ENCODE peak calls at places on chromosomes 1 and 21, in four cellular contexts. One of them, this sample, is unnamed.

GRCh38 chr21:46048926-46049889 is 48.7 kb upstream of the COL6A2 start:
- DNase-seq in central memory CD4-positive, alpha-beta T cell: no peak
- DNase-seq in AG08396: peak; percentile 89
- DNase-seq in stimulated activated naive CD8-positive, alpha-beta T cell treated with anti-CD3 and anti-CD28 coated beads, Interleukin-15, Interleukin-2, amounts not matched to agents 100 U/mL and 50 U/mL, for 24 hours: no peak
- DNase-seq in this sample: peak; percentile 93

GRCh38 chr1:37653906-37654305 is 19.2 kb upstream of the RSPO1 start:
- DNase-seq in central memory CD4-positive, alpha-beta T cell: no peak
- DNase-seq in AG08396: no peak
- DNase-seq in stimulated activated naive CD8-positive, alpha-beta T cell treated with anti-CD3 and anti-CD28 coated beads, Interleukin-15, Interleukin-2, amounts not matched to agents 100 U/mL and 50 U/mL, for 24 hours: no peak
- DNase-seq in this sample: no peak

GRCh38 chr1:215104283-215104682 is 21.7 kb downstream of the KCNK2 start:
- DNase-seq in central memory CD4-positive, alpha-beta T cell: no peak
- DNase-seq in AG08396: no peak
- DNase-seq in stimulated activated naive CD8-positive, alpha-beta T cell treated with anti-CD3 and anti-CD28 coated beads, Interleukin-15, Interleukin-2, amounts not matched to agents 100 U/mL and 50 U/mL, for 24 hours: no peak
- DNase-seq in this sample: no peak

GRCh38 chr1:228801068-228801467 is 65.8 kb downstream of the RHOU start:
- DNase-seq in central memory CD4-positive, alpha-beta T cell: no peak
- DNase-seq in AG08396: no peak
- DNase-seq in stimulated activated naive CD8-positive, alpha-beta T cell treated with anti-CD3 and anti-CD28 coated beads, Interleukin-15, Interleukin-2, amounts not matched to agents 100 U/mL and 50 U/mL, for 24 hours: no peak
- DNase-seq in this sample: no peak

GRCh38 chr1:71572038-71572437 is 491.2 kb upstream of the ZRANB2 start:
- DNase-seq in central memory CD4-positive, alpha-beta T cell: no peak
- DNase-seq in AG08396: no peak
- DNase-seq in stimulated activated naive CD8-positive, alpha-beta T cell treated with anti-CD3 and anti-CD28 coated beads, Interleukin-15, Interleukin-2, amounts not matched to agents 100 U/mL and 50 U/mL, for 24 hours: no peak
- DNase-seq in this sample: no peak

GRCh38 chr1:1721201-1721600 is 3.0 kb downstream of the CDK11A start:
- DNase-seq in central memory CD4-positive, alpha-beta T cell: no peak
- DNase-seq in AG08396: no peak
- DNase-seq in stimulated activated naive CD8-positive, alpha-beta T cell treated with anti-CD3 and anti-CD28 coated beads, Interleukin-15, Interleukin-2, amounts not matched to agents 100 U/mL and 50 U/mL, for 24 hours: no peak
- DNase-seq in this sample: no peak

GRCh38 chr1:230270185-230270939 is 155.8 kb downstream of the PGBD5 start:
- DNase-seq in central memory CD4-positive, alpha-beta T cell: no peak
- DNase-seq in AG08396: no peak
- DNase-seq in stimulated activated naive CD8-positive, alpha-beta T cell treated with anti-CD3 and anti-CD28 coated beads, Interleukin-15, Interleukin-2, amounts not matched to agents 100 U/mL and 50 U/mL, for 24 hours: peak; percentile 41
- DNase-seq in this sample: peak; percentile 59

GRCh38 chr1:230215049-230215448 is 148.0 kb downstream of the GALNT2 start:
- DNase-seq in central memory CD4-positive, alpha-beta T cell: no peak
- DNase-seq in AG08396: no peak
- DNase-seq in stimulated activated naive CD8-positive, alpha-beta T cell treated with anti-CD3 and anti-CD28 coated beads, Interleukin-15, Interleukin-2, amounts not matched to agents 100 U/mL and 50 U/mL, for 24 hours: no peak
- DNase-seq in this sample: peak; percentile 20

GRCh38 chr1:62040450-62040849 is 154.2 kb upstream of the L1TD1 start:
- DNase-seq in central memory CD4-positive, alpha-beta T cell: no peak
- DNase-seq in AG08396: no peak
- DNase-seq in stimulated activated naive CD8-positive, alpha-beta T cell treated with anti-CD3 and anti-CD28 coated beads, Interleukin-15, Interleukin-2, amounts not matched to agents 100 U/mL and 50 U/mL, for 24 hours: no peak
- DNase-seq in this sample: no peak

GRCh38 chr1:206901944-206902343 is 4.7 kb downstream of the IL24 start:
- DNase-seq in central memory CD4-positive, alpha-beta T cell: no peak
- DNase-seq in AG08396: no peak
- DNase-seq in stimulated activated naive CD8-positive, alpha-beta T cell treated with anti-CD3 and anti-CD28 coated beads, Interleukin-15, Interleukin-2, amounts not matched to agents 100 U/mL and 50 U/mL, for 24 hours: no peak
- DNase-seq in this sample: no peak

GRCh38 chr1:119808972-119809550 is 2.2 kb downstream of the REG4 start:
- DNase-seq in central memory CD4-positive, alpha-beta T cell: peak; percentile 42
- DNase-seq in AG08396: peak; percentile 71
- DNase-seq in stimulated activated naive CD8-positive, alpha-beta T cell treated with anti-CD3 and anti-CD28 coated beads, Interleukin-15, Interleukin-2, amounts not matched to agents 100 U/mL and 50 U/mL, for 24 hours: peak; percentile 75
- DNase-seq in this sample: peak; percentile 81